ENCODE peak calls at places on chromosomes 4 and X, in eight cellular contexts. F is activated gamma-delta T cell treated with Interleukin-2 at 50 U/mL for 16 hours, E is activated T-cell treated with anti-CD3 and anti-CD28 coated beads for 1 hour, W is progenitor cell of endocrine pancreas, L is GM13976, Y is NCI-H1105, Q is mammary epithelial cell, O is right atrium auricular region. D is an unnamed sample.

GRCh38 chrX:109537324-109537665 is 651 bp downstream of the NXT2 start:
- DNase-seq in W (peak; percentile 51), Y (peak; percentile 29), Q (peak; percentile 84), E (peak; percentile 0), F (no peak), L (no peak), O (peak; percentile 60), D (peak; percentile 1)

GRCh38 chr4:162981823-162982222 is 184.9 kb downstream of the NAF1 start:
- DNase-seq in E (no peak), O (no peak), Q (no peak), F (no peak), Y (no peak), W (no peak), L (no peak), D (no peak)

GRCh38 chr4:119271361-119272085 is 50.4 kb downstream of the FABP2 start:
- DNase-seq in Q (no peak), E (no peak), F (no peak), O (no peak), L (no peak), Y (no peak), W (no peak), D (no peak)

GRCh38 chr4:138092060-138092459 is 150.1 kb downstream of the SLC7A11 start:
- DNase-seq in O (no peak), F (no peak), L (no peak), Y (no peak), W (no peak), Q (no peak), E (no peak), D (no peak)

GRCh38 chr4:158652920-158653319 is 18.8 kb downstream of the C4orf46 start:
- DNase-seq in O (no peak), F (no peak), L (no peak), Q (no peak), E (no peak), W (no peak), Y (no peak), D (no peak)

GRCh38 chr4:86788826-86789225 is 60.4 kb downstream of the SLC10A6 start:
- DNase-seq in W (no peak), F (no peak), Q (no peak), O (no peak), Y (no peak), L (no peak), E (no peak), D (no peak)

GRCh38 chrX:45758738-45759397 is 558.2 kb upstream of the DIPK2B start:
- DNase-seq in O (no peak), F (no peak), L (no peak), E (no peak), W (no peak), Q (peak; percentile 73), Y (no peak), D (no peak)

GRCh38 chr4:4995103-4995761 is 24.0 kb downstream of the CYTL1 start:
- DNase-seq in W (peak; percentile 73), L (peak; percentile 82), E (peak; percentile 24), Q (peak; percentile 42), O (peak; percentile 88), Y (no peak), F (peak; percentile 21), D (peak; percentile 58)

GRCh38 chrX:154714925-154715324 is 36.0 kb downstream of the GAB3 start:
- DNase-seq in L (peak; percentile 58), F (peak; percentile 54), W (no peak), Q (no peak), O (no peak), E (peak; percentile 16), Y (peak; percentile 33), D (peak; percentile 24)

GRCh38 chr4:42172391-42172790 is 19.9 kb upstream of the BEND4 start:
- DNase-seq in O (no peak), F (no peak), L (no peak), Y (no peak), W (no peak), Q (no peak), E (no peak), D (no peak)

GRCh38 chr4:6892190-6892908 is 17.3 kb upstream of the TBC1D14 start:
- DNase-seq in W (no peak), O (peak; percentile 62), F (peak; percentile 40), Y (no peak), L (peak; percentile 48), Q (no peak), E (no peak), D (peak; percentile 67)

GRCh38 chrX:101658661-101659477 is 781 bp downstream of the ARMCX2 start:
- DNase-seq in F (peak; percentile 42), E (peak; percentile 49), Q (peak; percentile 5), W (peak; percentile 28), L (peak; percentile 70), O (peak; percentile 68), Y (peak; percentile 41), D (no peak)

GRCh38 chr4:78542373-78542772 is 9.2 kb upstream of the ANXA3 start:
- DNase-seq in Q (peak; percentile 68), Y (no peak), W (no peak), L (no peak), E (no peak), F (no peak), O (no peak), D (no peak)

GRCh38 chr4:55172694-55173287 is 47.4 kb upstream of the KDR start:
- DNase-seq in O (no peak), W (no peak), E (no peak), L (no peak), Y (no peak), Q (no peak), F (no peak), D (no peak)

D was measured in KG1.